ENCODE peak calls at places on chromosomes 11 and 22, in seven cellular contexts. One of them, this sample, is unnamed. For H3K27me3, the result is how much of the 10 kb centered on the place peaks cover.

GRCh38 chr11:75267171-75267970 is 26.8 kb downstream of the TPBGL start:
- DNase-seq in cardiac muscle cell: no peak
- DNase-seq in CD8-positive, alpha-beta memory T cell: no peak
- DNase-seq in brain microvascular endothelial cell: no peak
- DNase-seq in neural progenitor cell: no peak
- DNase-seq in iPS DF 6.9: no peak
- DNase-seq in heart right ventricle: no peak
- DNase-seq in this sample: no peak

GRCh38 chr11:71215372-71215965 is 36.9 kb downstream of the SHANK2 start:
- DNase-seq in CD8-positive, alpha-beta memory T cell: no peak
- DNase-seq in brain microvascular endothelial cell: no peak
- DNase-seq in neural progenitor cell: no peak
- DNase-seq in cardiac muscle cell: no peak
- DNase-seq in heart right ventricle: no peak
- DNase-seq in iPS DF 6.9: no peak
- DNase-seq in this sample: no peak

GRCh38 chr11:44852952-44853351 is 97.7 kb downstream of the TP53I11 start:
- DNase-seq in CD8-positive, alpha-beta memory T cell: no peak
- DNase-seq in heart right ventricle: no peak
- DNase-seq in neural progenitor cell: no peak
- DNase-seq in brain microvascular endothelial cell: no peak
- DNase-seq in iPS DF 6.9: no peak
- DNase-seq in cardiac muscle cell: no peak
- DNase-seq in this sample: no peak

GRCh38 chr11:115606223-115607220 is 102.3 kb upstream of the CADM1 start:
- DNase-seq in neural progenitor cell: no peak
- DNase-seq in iPS DF 6.9: no peak
- DNase-seq in brain microvascular endothelial cell: peak
- DNase-seq in cardiac muscle cell: peak
- DNase-seq in heart right ventricle: peak
- DNase-seq in CD8-positive, alpha-beta memory T cell: no peak
- DNase-seq in this sample: no peak

GRCh38 chr11:60143768-60144167 is 39.1 kb downstream of the MS4A6A start:
- DNase-seq in heart right ventricle: no peak
- DNase-seq in cardiac muscle cell: no peak
- DNase-seq in CD8-positive, alpha-beta memory T cell: no peak
- DNase-seq in iPS DF 6.9: no peak
- DNase-seq in neural progenitor cell: no peak
- DNase-seq in brain microvascular endothelial cell: no peak
- DNase-seq in this sample: no peak

GRCh38 chr11:45655347-45655756 is 10.1 kb downstream of the CHST1 start:
- DNase-seq in CD8-positive, alpha-beta memory T cell: peak
- DNase-seq in heart right ventricle: peak
- DNase-seq in cardiac muscle cell: peak
- DNase-seq in neural progenitor cell: peak
- DNase-seq in iPS DF 6.9: peak
- DNase-seq in brain microvascular endothelial cell: peak
- DNase-seq in this sample: peak

GRCh38 chr22:24305260-24305692 is 34.6 kb downstream of the SPECC1L start:
- DNase-seq in brain microvascular endothelial cell: peak
- DNase-seq in iPS DF 6.9: no peak
- DNase-seq in neural progenitor cell: no peak
- DNase-seq in CD8-positive, alpha-beta memory T cell: no peak
- DNase-seq in cardiac muscle cell: peak
- DNase-seq in heart right ventricle: no peak
- DNase-seq in this sample: peak

GRCh38 chr11:16468735-16469446 is 112.5 kb upstream of the SOX6 start:
- DNase-seq in iPS DF 6.9: no peak
- DNase-seq in brain microvascular endothelial cell: no peak
- DNase-seq in CD8-positive, alpha-beta memory T cell: no peak
- DNase-seq in cardiac muscle cell: no peak
- DNase-seq in heart right ventricle: no peak
- DNase-seq in neural progenitor cell: no peak
- DNase-seq in this sample: no peak

GRCh38 chr11:110389946-110390345 is 39.8 kb upstream of the FDX1 start:
- DNase-seq in heart right ventricle: no peak
- DNase-seq in cardiac muscle cell: no peak
- DNase-seq in iPS DF 6.9: no peak
- DNase-seq in CD8-positive, alpha-beta memory T cell: no peak
- DNase-seq in neural progenitor cell: no peak
- DNase-seq in brain microvascular endothelial cell: no peak
- DNase-seq in this sample: no peak

GRCh38 chr11:27282141-27282590 is 80.8 kb downstream of the CCDC34 start:
- DNase-seq in neural progenitor cell: no peak
- DNase-seq in cardiac muscle cell: peak
- DNase-seq in iPS DF 6.9: no peak
- DNase-seq in CD8-positive, alpha-beta memory T cell: no peak
- DNase-seq in heart right ventricle: peak
- DNase-seq in brain microvascular endothelial cell: peak
- DNase-seq in this sample: peak

GRCh38 chr11:97683733-97684132 is 1293.9 kb downstream of the JRKL start:
- DNase-seq in neural progenitor cell: peak
- DNase-seq in CD8-positive, alpha-beta memory T cell: no peak
- DNase-seq in iPS DF 6.9: peak
- DNase-seq in cardiac muscle cell: peak
- DNase-seq in heart right ventricle: no peak
- DNase-seq in brain microvascular endothelial cell: no peak
- DNase-seq in this sample: no peak

GRCh38 chr11:76680517-76681425 is 10.2 kb upstream of the LRRC32 start:
- DNase-seq in neural progenitor cell: peak
- DNase-seq in CD8-positive, alpha-beta memory T cell: peak
- DNase-seq in cardiac muscle cell: peak
- DNase-seq in iPS DF 6.9: peak
- DNase-seq in brain microvascular endothelial cell: peak
- DNase-seq in heart right ventricle: peak
- DNase-seq in this sample: peak

GRCh38 chr22:39956932-39957664 is 3.1 kb upstream of the TMA7B start:
- DNase-seq in heart right ventricle: no peak
- DNase-seq in neural progenitor cell: no peak
- DNase-seq in brain microvascular endothelial cell: no peak
- DNase-seq in cardiac muscle cell: no peak
- DNase-seq in iPS DF 6.9: no peak
- DNase-seq in CD8-positive, alpha-beta memory T cell: no peak
- DNase-seq in this sample: no peak

GRCh38 chr11:35192347-35192746 is 53.4 kb downstream of the CD44 start:
- DNase-seq in neural progenitor cell: no peak
- DNase-seq in cardiac muscle cell: peak
- DNase-seq in heart right ventricle: peak
- DNase-seq in CD8-positive, alpha-beta memory T cell: no peak
- DNase-seq in iPS DF 6.9: no peak
- DNase-seq in brain microvascular endothelial cell: no peak
- DNase-seq in this sample: peak

GRCh38 chr11:117793521-117793920 is 3.5 kb downstream of the DSCAML1 start:
- DNase-seq in neural progenitor cell: no peak
- DNase-seq in iPS DF 6.9: no peak
- DNase-seq in CD8-positive, alpha-beta memory T cell: no peak
- DNase-seq in heart right ventricle: no peak
- DNase-seq in brain microvascular endothelial cell: no peak
- DNase-seq in cardiac muscle cell: no peak
- DNase-seq in this sample: no peak

GRCh38 chr11:117794772-117795629 is 2.0 kb downstream of the DSCAML1 start:
- DNase-seq in brain microvascular endothelial cell: no peak
- DNase-seq in neural progenitor cell: no peak
- DNase-seq in heart right ventricle: no peak
- DNase-seq in cardiac muscle cell: no peak
- DNase-seq in CD8-positive, alpha-beta memory T cell: no peak
- DNase-seq in iPS DF 6.9: no peak
- DNase-seq in this sample: no peak

GRCh38 chr11:117796456-117797428 is at the start of gene DSCAML1:
- DNase-seq in neural progenitor cell: peak
- DNase-seq in CD8-positive, alpha-beta memory T cell: no peak
- DNase-seq in heart right ventricle: no peak
- DNase-seq in brain microvascular endothelial cell: no peak
- DNase-seq in iPS DF 6.9: no peak
- DNase-seq in cardiac muscle cell: no peak
- DNase-seq in this sample: peak

GRCh38 chr11:117794144-117794543 is 2.9 kb downstream of the DSCAML1 start:
- DNase-seq in neural progenitor cell: no peak
- DNase-seq in CD8-positive, alpha-beta memory T cell: no peak
- DNase-seq in brain microvascular endothelial cell: no peak
- DNase-seq in cardiac muscle cell: no peak
- DNase-seq in iPS DF 6.9: no peak
- DNase-seq in heart right ventricle: no peak
- DNase-seq in this sample: no peak

GRCh38 chr11:117795726-117796455 is 1.1 kb downstream of the DSCAML1 start:
- DNase-seq in CD8-positive, alpha-beta memory T cell: no peak
- DNase-seq in neural progenitor cell: peak
- DNase-seq in brain microvascular endothelial cell: no peak
- DNase-seq in cardiac muscle cell: no peak
- DNase-seq in iPS DF 6.9: no peak
- DNase-seq in heart right ventricle: no peak
- DNase-seq in this sample: no peak
- H3K27me3 ChIP-seq in CD8-positive, alpha-beta memory T cell: under half
- H3K27me3 ChIP-seq in neural progenitor cell: half or more
- H3K27me3 ChIP-seq in brain microvascular endothelial cell: half or more
- H3K27me3 ChIP-seq in cardiac muscle cell: half or more
- H3K27me3 ChIP-seq in iPS DF 6.9: under half
- H3K27me3 ChIP-seq in heart right ventricle: under half
- H3K27me3 ChIP-seq in this sample: under half

GRCh38 chr11:126686938-126687337 is 313.6 kb downstream of the KIRREL3 start:
- DNase-seq in neural progenitor cell: no peak
- DNase-seq in cardiac muscle cell: no peak
- DNase-seq in iPS DF 6.9: no peak
- DNase-seq in brain microvascular endothelial cell: no peak
- DNase-seq in heart right ventricle: no peak
- DNase-seq in CD8-positive, alpha-beta memory T cell: no peak
- DNase-seq in this sample: no peak
- H3K27me3 ChIP-seq in neural progenitor cell: under half
- H3K27me3 ChIP-seq in cardiac muscle cell: under half
- H3K27me3 ChIP-seq in iPS DF 6.9: under half
- H3K27me3 ChIP-seq in brain microvascular endothelial cell: under half
- H3K27me3 ChIP-seq in heart right ventricle: under half
- H3K27me3 ChIP-seq in CD8-positive, alpha-beta memory T cell: under half
- H3K27me3 ChIP-seq in this sample: under half

GRCh38 chr11:2177081-2177480 is 5.5 kb upstream of the TH start:
- DNase-seq in CD8-positive, alpha-beta memory T cell: no peak
- DNase-seq in cardiac muscle cell: no peak
- DNase-seq in heart right ventricle: no peak
- DNase-seq in brain microvascular endothelial cell: no peak
- DNase-seq in iPS DF 6.9: no peak
- DNase-seq in neural progenitor cell: no peak
- DNase-seq in this sample: peak
- H3K27me3 ChIP-seq in CD8-positive, alpha-beta memory T cell: under half
- H3K27me3 ChIP-seq in cardiac muscle cell: under half
- H3K27me3 ChIP-seq in heart right ventricle: under half
- H3K27me3 ChIP-seq in brain microvascular endothelial cell: under half
- H3K27me3 ChIP-seq in iPS DF 6.9: under half
- H3K27me3 ChIP-seq in neural progenitor cell: under half
- H3K27me3 ChIP-seq in this sample: under half

GRCh38 chr22:22176929-22177616 is 67.5 kb upstream of the VPREB1 start:
- DNase-seq in CD8-positive, alpha-beta memory T cell: no peak
- DNase-seq in iPS DF 6.9: no peak
- DNase-seq in neural progenitor cell: no peak
- DNase-seq in cardiac muscle cell: no peak
- DNase-seq in heart right ventricle: no peak
- DNase-seq in brain microvascular endothelial cell: no peak
- DNase-seq in this sample: no peak
- H3K27me3 ChIP-seq in CD8-positive, alpha-beta memory T cell: under half
- H3K27me3 ChIP-seq in iPS DF 6.9: half or more
- H3K27me3 ChIP-seq in neural progenitor cell: half or more
- H3K27me3 ChIP-seq in cardiac muscle cell: half or more
- H3K27me3 ChIP-seq in heart right ventricle: under half
- H3K27me3 ChIP-seq in brain microvascular endothelial cell: under half
- H3K27me3 ChIP-seq in this sample: under half

DNA sequence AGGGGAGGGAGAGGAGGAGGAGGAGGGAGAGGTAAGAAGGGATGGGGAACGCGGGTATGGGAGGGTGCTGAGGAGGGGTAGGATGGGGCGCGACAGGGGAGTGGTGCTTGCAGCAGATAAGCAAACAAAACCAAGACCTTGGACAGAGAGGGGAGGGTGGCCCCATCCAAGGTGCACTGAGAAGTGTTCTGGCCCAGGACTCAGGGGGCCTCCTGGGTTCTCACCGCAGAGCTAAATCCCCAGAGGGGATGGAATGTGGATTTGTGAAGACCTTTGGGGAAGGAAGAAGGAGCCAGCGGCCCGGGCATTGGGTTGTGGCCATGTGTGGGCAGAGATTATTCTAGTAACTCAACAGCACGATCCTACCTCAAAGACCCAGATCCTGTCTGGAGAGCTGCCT is 90.9 kb upstream of the LINC01488 start:
- DNase-seq in heart right ventricle: no peak
- DNase-seq in CD8-positive, alpha-beta memory T cell: no peak
- DNase-seq in brain microvascular endothelial cell: no peak
- DNase-seq in neural progenitor cell: no peak
- DNase-seq in iPS DF 6.9: no peak
- DNase-seq in cardiac muscle cell: no peak
- DNase-seq in this sample: no peak
- H3K27me3 ChIP-seq in heart right ventricle: under half
- H3K27me3 ChIP-seq in CD8-positive, alpha-beta memory T cell: under half
- H3K27me3 ChIP-seq in brain microvascular endothelial cell: under half
- H3K27me3 ChIP-seq in neural progenitor cell: under half
- H3K27me3 ChIP-seq in iPS DF 6.9: under half
- H3K27me3 ChIP-seq in cardiac muscle cell: under half
- H3K27me3 ChIP-seq in this sample: under half

DNA sequence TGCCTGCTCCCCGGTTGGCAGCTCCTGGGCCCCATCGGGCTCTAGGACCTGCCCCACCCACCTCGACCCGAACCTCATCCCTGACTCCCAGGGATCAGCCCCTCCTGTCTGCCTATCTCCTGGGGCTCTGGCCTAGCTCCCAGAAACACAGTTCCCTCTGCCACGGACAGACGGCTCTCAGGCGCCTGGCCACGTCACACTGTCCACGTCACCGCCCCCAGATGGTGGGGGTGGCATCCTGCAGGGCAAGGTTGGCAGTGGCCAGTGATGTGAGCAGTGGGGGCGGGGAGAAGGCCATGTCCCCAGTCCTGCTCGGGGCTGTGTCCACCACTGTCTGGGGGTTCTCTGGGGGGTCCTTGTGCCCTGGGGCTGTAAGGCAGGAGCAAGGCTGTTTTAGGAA is 29.2 kb downstream of the SYT7 start:
- DNase-seq in neural progenitor cell: no peak
- DNase-seq in brain microvascular endothelial cell: no peak
- DNase-seq in cardiac muscle cell: peak
- DNase-seq in iPS DF 6.9: no peak
- DNase-seq in CD8-positive, alpha-beta memory T cell: no peak
- DNase-seq in heart right ventricle: peak
- DNase-seq in this sample: peak
- H3K27me3 ChIP-seq in neural progenitor cell: under half
- H3K27me3 ChIP-seq in brain microvascular endothelial cell: under half
- H3K27me3 ChIP-seq in cardiac muscle cell: under half
- H3K27me3 ChIP-seq in iPS DF 6.9: under half
- H3K27me3 ChIP-seq in CD8-positive, alpha-beta memory T cell: under half
- H3K27me3 ChIP-seq in heart right ventricle: under half
- H3K27me3 ChIP-seq in this sample: under half

GRCh38 chr22:47627561-47628253 is 865.3 kb downstream of the TBC1D22A start:
- DNase-seq in heart right ventricle: no peak
- DNase-seq in iPS DF 6.9: no peak
- DNase-seq in brain microvascular endothelial cell: no peak
- DNase-seq in cardiac muscle cell: no peak
- DNase-seq in neural progenitor cell: no peak
- DNase-seq in CD8-positive, alpha-beta memory T cell: no peak
- DNase-seq in this sample: no peak
- H3K27me3 ChIP-seq in heart right ventricle: under half
- H3K27me3 ChIP-seq in iPS DF 6.9: under half
- H3K27me3 ChIP-seq in brain microvascular endothelial cell: under half
- H3K27me3 ChIP-seq in cardiac muscle cell: under half
- H3K27me3 ChIP-seq in neural progenitor cell: under half
- H3K27me3 ChIP-seq in CD8-positive, alpha-beta memory T cell: under half
- H3K27me3 ChIP-seq in this sample: under half